ENCODE peak calls at places on chromosome 11, in seven cellular contexts. Z, K, Q, C, P, J and G are unnamed samples.

GRCh38 chr11:61162092-61162935 is 1.1 kb upstream of the VPS37C start:
- DNase-seq in C (peak; percentile 8), Q (no peak), P (no peak), Z (peak; percentile 68), J (peak; percentile 28), K (no peak), G (no peak)

GRCh38 chr11:83092488-83093384 is 21.0 kb upstream of the RAB30 start:
- DNase-seq in J (no peak), Z (peak; percentile 47), C (no peak), Q (no peak), P (no peak), K (no peak), G (no peak)

GRCh38 chr11:45025716-45026492 is 75.2 kb upstream of the TP53I11 start:
- DNase-seq in Z (peak; percentile 89), K (no peak), J (no peak), Q (no peak), C (no peak), P (peak; percentile 60), G (peak; percentile 6)

GRCh38 chr11:128503231-128503991 is 83.9 kb downstream of the ETS1 start:
- DNase-seq in P (no peak), Q (peak; percentile 73), K (peak; percentile 47), J (peak; percentile 75), Z (no peak), C (no peak), G (no peak)

GRCh38 chr11:57476223-57476882 is 16.0 kb downstream of the RTN4RL2 start:
- DNase-seq in P (no peak), J (no peak), Q (no peak), K (peak; percentile 24), Z (no peak), C (no peak), G (no peak)

GRCh38 chr11:114296190-114296978 is at the start of gene NNMT:
- DNase-seq in Q (peak; percentile 66), P (peak; percentile 82), K (no peak), C (no peak), J (peak; percentile 85), Z (no peak), G (no peak)

GRCh38 chr11:115716577-115717214 is 212.5 kb upstream of the CADM1 start:
- DNase-seq in Q (no peak), C (no peak), P (no peak), J (no peak), K (no peak), Z (peak; percentile 90), G (no peak)

GRCh38 chr11:62787005-62787759 is at the start of gene TMEM179B:
- DNase-seq in P (peak; percentile 99), K (peak; percentile 97), Z (peak; percentile 99), C (peak; percentile 95), J (peak; percentile 95), Q (peak; percentile 98), G (peak; percentile 96)

GRCh38 chr11:113540416-113541330 is 65.5 kb upstream of the DRD2 start:
- DNase-seq in P (no peak), Q (no peak), C (no peak), Z (peak; percentile 89), K (no peak), J (no peak), G (no peak)

GRCh38 chr11:16936643-16937042 is 77.6 kb downstream of the PLEKHA7 start:
- DNase-seq in Q (no peak), Z (no peak), K (no peak), C (no peak), J (no peak), P (no peak), G (no peak)

GRCh38 chr11:113681711-113682410 is 24.2 kb downstream of the TMPRSS5 start:
- DNase-seq in C (no peak), K (no peak), Q (peak; percentile 52), Z (peak; percentile 27), J (no peak), P (no peak), G (no peak)

GRCh38 chr11:119618208-119618909 is 110.6 kb downstream of the NECTIN1 start:
- DNase-seq in Z (peak; percentile 36), Q (no peak), P (peak; percentile 67), J (no peak), K (no peak), C (peak; percentile 32), G (no peak)

GRCh38 chr11:82731691-82732277 is 1.9 kb downstream of the FAM181B start:
- DNase-seq in P (no peak), K (no peak), Z (no peak), Q (no peak), C (no peak), J (no peak), G (no peak)

GRCh38 chr11:117928818-117929567 is at the start of gene TMPRSS13:
- DNase-seq in P (no peak), Q (no peak), K (no peak), Z (no peak), J (no peak), C (no peak), G (no peak)

GRCh38 chr11:64034411-64034811 is 1.3 kb upstream of the FLRT1 start:
- DNase-seq in K (no peak), P (no peak), Z (no peak), J (no peak), C (no peak), Q (no peak), G (no peak)

GRCh38 chr11:118057424-118058145 is 19.3 kb upstream of the TMPRSS4 start:
- DNase-seq in C (no peak), Z (no peak), K (no peak), Q (no peak), J (no peak), P (no peak), G (no peak)

GRCh38 chr11:120646206-120646605 is 134.7 kb downstream of the GRIK4 start:
- DNase-seq in Z (no peak), Q (no peak), J (no peak), C (no peak), K (no peak), P (no peak), G (no peak)

GRCh38 chr11:1437500-1437899 is 47.8 kb downstream of the BRSK2 start:
- DNase-seq in K (no peak), Q (no peak), P (no peak), C (no peak), Z (no peak), J (no peak), G (no peak)

GRCh38 chr11:119338318-119338890 is 2.3 kb downstream of the C1QTNF5 start:
- DNase-seq in Q (no peak), K (peak; percentile 51), C (peak; percentile 51), P (no peak), J (peak; percentile 83), Z (peak; percentile 65), G (peak; percentile 74)

GRCh38 chr11:115198301-115198700 is 305.9 kb downstream of the CADM1 start:
- DNase-seq in C (no peak), Q (no peak), P (no peak), J (no peak), K (no peak), Z (no peak), G (no peak)

GRCh38 chr11:123103326-123103980 is 41.5 kb upstream of the HSPA8 start:
- DNase-seq in J (peak; percentile 72), C (peak; percentile 6), K (peak; percentile 24), P (peak; percentile 82), Q (peak; percentile 58), Z (peak; percentile 55), G (peak; percentile 16)

GRCh38 chr11:75524576-75525432 is 937 bp downstream of the GDPD5 start:
- DNase-seq in P (no peak), Q (peak; percentile 2), K (peak; percentile 19), C (no peak), Z (peak; percentile 19), J (peak; percentile 38), G (peak; percentile 41)

GRCh38 chr11:22860241-22860640 is at the start of gene CCDC179:
- DNase-seq in P (no peak), K (no peak), Q (no peak), J (no peak), Z (no peak), C (no peak), G (no peak)

GRCh38 chr11:27423125-27423524 is 49.5 kb downstream of the LGR4 start:
- DNase-seq in K (no peak), P (peak; percentile 86), Q (no peak), C (no peak), Z (peak; percentile 88), J (peak; percentile 21), G (no peak)

GRCh38 chr11:75565221-75565814 is 3.3 kb downstream of the SERPINH1 start:
- DNase-seq in Z (no peak), C (no peak), P (peak; percentile 77), K (no peak), Q (peak; percentile 82), J (peak; percentile 75), G (no peak)

GRCh38 chr11:19525276-19525675 is 187.4 kb upstream of the NAV2 start:
- DNase-seq in Q (no peak), Z (no peak), K (no peak), P (no peak), J (no peak), C (no peak), G (no peak)

GRCh38 chr11:60950933-60951610 is 904 bp downstream of the SLC15A3 start:
- DNase-seq in C (no peak), Z (no peak), K (peak; percentile 18), P (no peak), Q (no peak), J (no peak), G (peak; percentile 58)

GRCh38 chr11:86869966-86870570 is 69.7 kb downstream of the PRSS23 start:
- DNase-seq in C (no peak), Z (peak; percentile 5), Q (peak; percentile 31), K (no peak), P (peak; percentile 81), J (peak; percentile 85), G (peak; percentile 23)

GRCh38 chr11:83540112-83540675 is 254.0 kb upstream of the CCDC90B start:
- DNase-seq in P (no peak), C (no peak), J (no peak), Z (no peak), K (no peak), Q (no peak), G (no peak)